ENCODE peak calls at places on chromosomes 16 and 17, in seven cellular contexts. W is fibroblast of lung, T is transverse colon, D is stomach, J is breast epithelium, H is mesendoderm, X is mucosa of descending colon. Z is an unnamed sample.

GRCh38 chr17:59152925-59153324 is 2.1 kb downstream of the SKA2 start:
- DNase-seq in W (peak; percentile 12), T (no peak), D (no peak), J (no peak), H (no peak), X (no peak), Z (no peak)

GRCh38 chr17:44115585-44116415 is 7.6 kb downstream of the HDAC5 start:
- DNase-seq in W (peak; percentile 47), T (no peak), D (no peak), J (no peak), H (peak; percentile 54), X (no peak), Z (no peak)

GRCh38 chr16:68972720-68973119 is 129.4 kb downstream of the TANGO6 start:
- DNase-seq in W (peak; percentile 50), T (peak; percentile 17), D (no peak), J (no peak), H (peak; percentile 97), X (no peak), Z (no peak)

GRCh38 chr17:81553018-81553615 is 964 bp upstream of the FAAP100 start:
- DNase-seq in W (peak; percentile 73), T (peak; percentile 82), D (peak; percentile 83), J (peak; percentile 67), H (peak; percentile 93), X (peak; percentile 86), Z (peak; percentile 74)

GRCh38 chr17:67456889-67457288 is 79.8 kb downstream of the PITPNC1 start:
- DNase-seq in W (no peak), T (no peak), D (no peak), J (no peak), H (no peak), X (no peak), Z (no peak)

GRCh38 chr17:72492941-72493340 is 372.1 kb downstream of the SOX9 start:
- DNase-seq in W (no peak), T (no peak), D (no peak), J (no peak), H (no peak), X (no peak), Z (no peak)

GRCh38 chr17:64240261-64240740 is 22.8 kb downstream of the TEX2 start:
- DNase-seq in W (no peak), T (no peak), D (no peak), J (no peak), H (peak; percentile 81), X (no peak), Z (no peak)

GRCh38 chr17:8109669-8110455 is 8.5 kb downstream of the ALOXE3 start:
- DNase-seq in W (peak; percentile 14), T (peak; percentile 78), D (peak; percentile 85), J (peak; percentile 66), H (peak; percentile 66), X (peak; percentile 75), Z (no peak)

GRCh38 chr16:72793017-72793416 is 254.9 kb downstream of the ZFHX3 start:
- DNase-seq in W (no peak), T (no peak), D (no peak), J (no peak), H (no peak), X (no peak), Z (no peak)

GRCh38 chr17:29155235-29155965 is 24.8 kb downstream of the MYO18A start:
- DNase-seq in W (peak; percentile 48), T (peak; percentile 75), D (peak; percentile 65), J (no peak), H (peak; percentile 86), X (peak; percentile 72), Z (no peak)

GRCh38 chr17:80743181-80743771 is 198.6 kb downstream of the RPTOR start:
- DNase-seq in W (no peak), T (no peak), D (no peak), J (no peak), H (no peak), X (no peak), Z (no peak)

GRCh38 chr16:55297062-55297909 is 26.7 kb upstream of the IRX6 start:
- DNase-seq in W (no peak), T (no peak), D (no peak), J (no peak), H (peak; percentile 26), X (no peak), Z (no peak)

GRCh38 chr17:69672924-69673323 is 258.4 kb downstream of the MAP2K6 start:
- DNase-seq in W (peak; percentile 62), T (no peak), D (no peak), J (no peak), H (peak; percentile 54), X (no peak), Z (no peak)

DNA sequence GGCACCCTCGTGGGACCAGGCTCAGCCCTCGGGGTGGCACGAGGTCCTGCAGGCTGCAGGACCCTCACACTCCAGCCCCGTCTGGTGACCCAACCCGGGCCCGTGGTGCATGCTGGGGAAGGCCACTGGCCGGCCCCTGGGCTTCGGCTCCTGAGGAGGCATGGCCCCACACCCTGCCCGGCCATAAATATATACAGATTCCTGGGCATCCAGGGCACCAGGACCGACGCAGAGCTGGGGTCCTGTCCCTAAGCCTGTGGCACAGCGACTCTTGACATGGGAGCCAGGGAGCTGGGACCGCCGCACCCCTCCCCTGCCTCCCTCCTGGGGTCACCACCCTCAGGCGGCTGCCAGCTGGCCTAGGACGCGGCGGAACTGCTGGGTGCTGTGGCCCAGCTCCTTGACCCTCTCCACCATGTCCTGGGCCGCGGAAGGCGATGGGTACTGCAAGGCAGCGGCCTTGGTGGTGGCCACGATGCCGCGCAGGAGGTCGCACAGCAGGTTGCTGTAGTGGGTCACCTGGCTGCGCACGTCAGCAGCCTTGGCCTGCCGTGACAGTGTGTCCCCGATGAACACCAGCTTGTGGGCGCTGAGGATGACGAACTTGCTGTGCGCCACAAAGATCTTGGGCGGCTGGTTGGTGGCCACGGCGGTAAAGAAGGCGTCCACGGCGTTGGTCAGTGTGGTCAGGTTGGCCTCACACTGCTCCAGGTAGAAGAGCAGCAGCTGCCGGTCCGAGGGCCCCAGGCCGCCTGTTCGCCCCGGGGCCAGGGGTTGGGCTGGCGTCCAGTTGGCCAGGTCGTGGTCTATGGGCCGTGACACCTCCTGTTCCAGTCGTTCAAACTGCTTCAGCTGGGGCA is 10.6 kb downstream of the CTRB1 start:
- DNase-seq in W (no peak), T (no peak), D (no peak), J (no peak), H (no peak), X (no peak), Z (no peak)
- H3K36me3 ChIP-seq in W (peaks cover 36% of the 10 kb centered on the region), T (no peaks in the 10 kb centered on the region), D (peaks cover 59% of the 10 kb centered on the region), J (no peaks in the 10 kb centered on the region), H (peaks cover 11% of the 10 kb centered on the region), X (peaks cover 3% of the 10 kb centered on the region), Z (peaks cover 35% of the 10 kb centered on the region)

GRCh38 chr17:18229771-18230170 is 4.3 kb downstream of the LLGL1 start:
- DNase-seq in W (no peak), T (no peak), D (no peak), J (no peak), H (no peak), X (no peak), Z (no peak)

GRCh38 chr17:18228176-18228682 is 2.8 kb downstream of the LLGL1 start:
- DNase-seq in W (no peak), T (no peak), D (no peak), J (no peak), H (no peak), X (no peak), Z (no peak)

GRCh38 chr17:18231156-18231555 is 5.7 kb downstream of the LLGL1 start:
- DNase-seq in W (no peak), T (no peak), D (no peak), J (no peak), H (no peak), X (no peak), Z (no peak)

GRCh38 chr17:18229254-18229653 is 3.8 kb downstream of the LLGL1 start:
- DNase-seq in W (no peak), T (no peak), D (no peak), J (no peak), H (no peak), X (no peak), Z (no peak)

GRCh38 chr17:18230288-18231141 is 5.1 kb downstream of the LLGL1 start:
- DNase-seq in W (no peak), T (no peak), D (no peak), J (no peak), H (no peak), X (no peak), Z (no peak)
- H3K4me3 ChIP-seq in W (no peak overlapping the region), T (no peak overlapping the region), D (no peak overlapping the region), J (no peak overlapping the region), H (no peak overlapping the region), X (no peak overlapping the region), Z (no peak overlapping the region)

DNA sequence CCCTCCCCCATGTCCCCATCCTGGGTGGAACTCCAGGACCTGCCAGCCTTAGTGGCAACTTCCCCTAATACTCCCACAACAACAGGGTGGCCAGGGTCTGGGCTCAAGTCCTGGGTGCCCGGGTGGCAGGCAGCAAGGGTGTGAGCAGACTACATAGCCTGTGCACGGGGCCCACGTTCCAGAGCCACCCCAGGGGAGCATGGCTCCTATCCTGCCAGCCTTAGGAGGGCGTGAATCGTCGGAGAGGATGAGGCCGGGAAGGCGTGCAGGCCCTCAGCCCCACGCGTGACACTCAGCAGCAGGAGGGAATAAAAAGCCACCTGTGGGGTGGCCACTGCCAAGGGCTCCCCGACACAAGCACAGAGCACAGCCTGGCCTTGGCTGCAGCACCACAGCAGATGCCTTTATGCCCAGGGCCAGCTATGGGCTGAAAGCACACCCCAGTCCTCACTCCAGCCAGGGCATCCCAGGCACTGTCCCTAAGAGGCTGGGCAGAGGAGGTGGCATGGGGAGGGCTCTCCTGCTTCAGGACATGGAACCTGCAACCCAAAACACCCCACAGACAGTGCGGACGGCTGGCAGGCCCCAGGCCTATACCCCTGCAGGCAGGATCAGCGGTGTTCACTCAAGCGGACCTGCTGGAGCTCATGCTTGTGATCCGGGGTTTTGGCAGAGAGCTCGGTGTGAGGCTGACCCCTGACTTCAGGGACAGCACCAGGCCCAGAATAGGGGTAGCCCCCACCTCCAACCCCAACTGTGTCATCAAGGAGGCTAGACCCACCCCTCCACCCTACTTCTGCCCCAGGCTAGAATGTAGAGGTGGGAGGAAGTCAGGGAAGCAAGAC is 2.7 kb downstream of the BCAR1 start:
- DNase-seq in W (no peak), T (no peak), D (no peak), J (no peak), H (no peak), X (peak; percentile 53), Z (no peak)
- H3K4me1 ChIP-seq in W (peaks cover 71% of the 10 kb centered on the region), T (peaks cover 93% of the 10 kb centered on the region), D (peaks cover 90% of the 10 kb centered on the region), J (peaks cover 66% of the 10 kb centered on the region), H (peaks cover 34% of the 10 kb centered on the region), X (peaks cover 68% of the 10 kb centered on the region), Z (peaks cover 95% of the 10 kb centered on the region)

GRCh38 chr16:30736995-30737793 is 11.0 kb upstream of the PHKG2 start:
- DNase-seq in W (no peak), T (no peak), D (no peak), J (no peak), H (no peak), X (no peak), Z (no peak)
- H3K36me3 ChIP-seq in W (peaks cover 40% of the 10 kb centered on the region), T (no peaks in the 10 kb centered on the region), D (peaks cover 78% of the 10 kb centered on the region), J (peaks cover 21% of the 10 kb centered on the region), H (peaks cover 31% of the 10 kb centered on the region), X (peaks cover 21% of the 10 kb centered on the region), Z (peaks cover 73% of the 10 kb centered on the region)

GRCh38 chr16:47460301-47460754 is 535 bp downstream of the ITFG1 start:
- DNase-seq in W (no peak), T (no peak), D (no peak), J (no peak), H (peak; percentile 54), X (no peak), Z (no peak)
- H3K4me3 ChIP-seq in W (peak overlapping the region; percentile 58), T (peak overlapping the region; percentile 78), D (peak overlapping the region; percentile 91), J (peak overlapping the region; percentile 92), H (peak overlapping the region; percentile 73), X (peak overlapping the region; percentile 89), Z (peak overlapping the region; percentile 91)